ENCODE peak calls at places on chromosomes 4 and X, in eight cellular contexts. V is MM.1S; J is aorta; K is astrocyte; H is CD8-positive, alpha-beta T cell; U is GM23248; L is right cardiac atrium; N is PC-3. D is an unnamed sample. For H3K4me1 and H3K9me3, the result is how much of the 10 kb centered on the place peaks cover.

GRCh38 chr4:153260152-153260551 is 55.9 kb downstream of the TRIM2 start:
- DNase-seq in N (no peak), L (no peak), J (no peak), H (no peak), V (no peak), K (no peak), U (peak), D (no peak)

GRCh38 chrX:3262906-3263305 is 83.5 kb downstream of the MXRA5 start:
- DNase-seq in K (peak), J (no peak), L (no peak), N (peak), U (peak), H (no peak), V (no peak), D (peak)

GRCh38 chr4:98480535-98480934 is 177.9 kb downstream of the TSPAN5 start:
- DNase-seq in K (no peak), H (no peak), L (no peak), U (no peak), J (no peak), N (peak), V (no peak), D (no peak)

GRCh38 chr4:90186229-90186628 is 59.0 kb downstream of the CCSER1 start:
- DNase-seq in L (no peak), N (no peak), K (no peak), V (no peak), U (no peak), H (no peak), J (no peak), D (no peak)

GRCh38 chr4:122731676-122732075 is 828 bp upstream of the BBS12 start:
- DNase-seq in H (no peak), L (no peak), V (no peak), K (no peak), N (no peak), J (no peak), U (no peak), D (no peak)

GRCh38 chr4:98558366-98558765 is 100.0 kb downstream of the TSPAN5 start:
- DNase-seq in U (no peak), V (no peak), K (no peak), L (no peak), J (no peak), H (no peak), N (no peak), D (no peak)

GRCh38 chrX:130654409-130654970 is 248.5 kb downstream of the ENOX2 start:
- DNase-seq in V (no peak), J (no peak), K (peak), H (no peak), N (no peak), L (no peak), U (peak), D (no peak)

GRCh38 chrX:130264573-130264972 is 4.1 kb downstream of the ZNF280C start:
- DNase-seq in V (peak), K (no peak), U (peak), H (no peak), J (no peak), L (no peak), N (peak), D (no peak)

GRCh38 chr4:186724048-186724860 is 598 bp upstream of the FAT1 start:
- DNase-seq in V (peak), L (peak), N (peak), H (no peak), J (peak), U (peak), K (peak), D (peak)

GRCh38 chrX:31397119-31397518 is 325.3 kb upstream of the FTHL17 start:
- DNase-seq in N (no peak), K (peak), L (no peak), V (no peak), U (peak), J (no peak), H (no peak), D (peak)

GRCh38 chrX:63764946-63765345 is 20.1 kb downstream of the ARHGEF9 start:
- DNase-seq in N (peak), J (no peak), L (no peak), K (peak), U (peak), H (no peak), V (no peak), D (no peak)

GRCh38 chr4:52407545-52407944 is 251.6 kb downstream of the USP46 start:
- DNase-seq in V (no peak), J (no peak), H (no peak), K (no peak), N (peak), U (no peak), L (no peak), D (no peak)

GRCh38 chr4:83112239-83112638 is 2.3 kb downstream of the PLAC8 start:
- DNase-seq in N (no peak), L (no peak), H (no peak), U (no peak), K (no peak), J (no peak), V (peak), D (peak)

GRCh38 chr4:129545599-129546278 is 449.8 kb downstream of the C4orf33 start:
- DNase-seq in J (peak), U (no peak), N (peak), V (no peak), H (no peak), L (peak), K (peak), D (no peak)

GRCh38 chrX:81261576-81261975 is 59.7 kb downstream of the SH3BGRL start:
- DNase-seq in V (no peak), U (peak), N (peak), K (peak), J (no peak), L (no peak), H (no peak), D (peak)

GRCh38 chr4:127501103-127501502 is 131.7 kb upstream of the INTU start:
- DNase-seq in K (peak), V (no peak), L (no peak), J (no peak), H (no peak), N (peak), U (peak), D (peak)

GRCh38 chr4:8543623-8544022 is 36.6 kb upstream of the GPR78 start:
- DNase-seq in J (no peak), L (no peak), N (no peak), U (no peak), K (no peak), H (no peak), V (no peak), D (no peak)

GRCh38 chr4:147638365-147638764 is 21.2 kb downstream of the TMEM184C start:
- DNase-seq in U (no peak), H (no peak), L (no peak), N (no peak), V (no peak), J (no peak), K (no peak), D (no peak)

GRCh38 chrX:70174754-70175153 is 2.5 kb upstream of the DGAT2L6 start:
- DNase-seq in N (peak), V (no peak), J (no peak), U (peak), K (peak), H (no peak), L (no peak), D (no peak)

GRCh38 chr4:24810016-24810415 is 14.6 kb downstream of the SOD3 start:
- DNase-seq in V (no peak), U (peak), J (no peak), K (peak), N (no peak), H (no peak), L (no peak), D (no peak)

GRCh38 chrX:155144926-155145325 is 71.3 kb upstream of the VBP1 start:
- DNase-seq in N (peak), U (no peak), L (no peak), K (no peak), J (no peak), H (no peak), V (no peak), D (no peak)

GRCh38 chr4:173991321-173991720 is 292.1 kb downstream of the FBXO8 start:
- DNase-seq in J (no peak), V (no peak), K (no peak), U (no peak), L (no peak), N (no peak), H (no peak), D (no peak)

GRCh38 chrX:119118780-119119395 is 8.7 kb downstream of the KIAA1210 start:
- DNase-seq in U (peak), K (peak), H (peak), N (peak), J (peak), L (peak), V (peak), D (peak)

GRCh38 chr4:153971878-153972277 is 183.0 kb upstream of the SFRP2 start:
- DNase-seq in L (no peak), H (no peak), K (no peak), N (no peak), U (no peak), V (no peak), J (no peak), D (no peak)

GRCh38 chrX:23840674-23841073 is 57.7 kb downstream of the SAT1 start:
- DNase-seq in L (no peak), U (no peak), K (no peak), N (no peak), V (no peak), J (no peak), H (no peak), D (no peak)

GRCh38 chr4:139665690-139666529 is at the start of gene MGST2:
- DNase-seq in L (peak), J (peak), U (peak), H (peak), V (peak), K (peak), N (peak), D (peak)
- H3K4me1 ChIP-seq in L (under half), J (under half), U (under half), H (under half), V (under half), K (under half), N (under half), D (under half)

DNA sequence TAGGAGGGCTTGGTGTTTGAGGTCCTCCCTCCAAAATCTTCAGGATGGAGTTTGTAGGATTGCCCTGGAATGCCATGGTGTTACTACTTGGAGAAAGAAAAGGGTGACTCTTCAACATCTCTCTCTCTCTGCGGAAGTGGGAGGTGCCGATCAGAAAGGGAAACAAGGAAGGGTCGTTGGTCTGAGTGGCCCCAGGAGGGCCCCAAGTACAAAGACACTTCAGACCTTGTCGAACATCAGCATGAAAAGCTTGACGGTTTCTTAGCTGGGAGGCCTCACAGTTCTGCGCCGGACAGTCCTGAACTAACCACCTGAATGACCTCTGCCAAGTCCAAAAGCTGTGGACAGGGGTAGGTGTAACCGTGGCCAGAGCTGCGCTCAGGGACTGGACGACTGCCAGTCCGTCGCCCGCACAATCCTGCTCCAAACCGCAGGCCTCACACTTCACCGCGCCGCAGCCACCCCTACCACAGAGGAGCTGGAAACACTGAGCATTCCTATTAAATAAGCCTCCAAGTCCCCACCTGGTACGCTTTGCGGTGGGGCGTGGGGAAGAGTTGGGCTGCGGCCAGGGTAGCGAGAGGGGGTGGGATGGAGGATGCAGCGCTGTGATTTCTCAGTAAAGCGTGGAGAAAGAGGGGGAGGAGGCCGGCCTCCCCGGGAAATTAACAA is 540 bp upstream of the GSX2 start:
- DNase-seq in U (no peak), K (peak), N (no peak), J (no peak), V (no peak), L (no peak), H (no peak), D (no peak)
- H3K4me3 ChIP-seq in U (no peak), K (no peak), N (peak), J (peak), V (peak), L (peak), H (peak), D (peak)

GRCh38 chrX:72021975-72022374 is 109.7 kb downstream of the RTL5 start:
- DNase-seq in L (no peak), K (no peak), N (peak), H (no peak), J (peak), V (no peak), U (peak), D (no peak)
- H3K9me3 ChIP-seq in L (under half), K (under half), N (under half), H (under half), J (under half), V (under half), U (under half), D (under half)

DNA sequence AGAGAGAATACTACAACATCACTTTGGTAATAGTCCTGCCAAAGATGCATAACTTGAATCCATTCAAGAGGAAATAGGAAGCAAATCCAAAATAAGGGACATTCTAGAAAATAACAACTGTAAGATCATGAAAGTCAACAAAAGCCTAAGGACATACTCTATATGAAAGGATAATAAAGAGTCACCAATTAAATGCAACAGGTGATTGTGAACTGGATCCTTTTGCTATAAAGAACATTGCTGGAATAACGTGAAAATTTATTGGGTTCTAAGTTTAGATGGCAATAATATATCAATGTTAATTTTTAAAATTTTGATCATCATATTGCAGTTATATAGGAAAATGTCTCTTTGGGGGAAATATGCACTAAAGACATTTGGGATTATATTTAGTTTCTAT is 20.0 kb downstream of the BEX4 start:
- DNase-seq in K (no peak), H (no peak), V (no peak), U (no peak), J (no peak), L (no peak), N (no peak), D (no peak)
- H3K4me1 ChIP-seq in K (under half), H (under half), V (under half), U (under half), J (under half), L (under half), N (under half), D (under half)

D was measured in SJSA1.